ENCODE peak calls at places on chromosomes 1 and 21, in five cellular contexts. V is uterus, X is choroid plexus epithelial cell, T is BE2C, I is fibroblast of lung. U is an unnamed sample.

GRCh38 chr1:113515498-113515897 is 125.2 kb downstream of the MAGI3 start:
- DNase-seq in T (no peak), X (peak; percentile 31), I (peak; percentile 65), V (no peak), U (no peak)

GRCh38 chr1:221573727-221574126 is 168.2 kb downstream of the DUSP10 start:
- DNase-seq in I (no peak), X (peak; percentile 18), V (no peak), T (no peak), U (no peak)

GRCh38 chr1:175118375-175118774 is 50.7 kb downstream of the TNN start:
- DNase-seq in T (no peak), V (no peak), X (no peak), I (no peak), U (no peak)

GRCh38 chr1:94050263-94050662 is 70.7 kb downstream of the ABCA4 start:
- DNase-seq in T (no peak), X (no peak), I (peak; percentile 72), V (no peak), U (no peak)

GRCh38 chr21:26842300-26842699 is 2.9 kb downstream of the ADAMTS1 start:
- DNase-seq in V (no peak), T (peak; percentile 27), X (peak; percentile 40), I (peak; percentile 30), U (no peak)

GRCh38 chr21:44384968-44385367 is 31.5 kb downstream of the TRPM2 start:
- DNase-seq in I (no peak), V (no peak), T (no peak), X (no peak), U (no peak)

GRCh38 chr1:155466996-155467395 is 95.6 kb downstream of the ASH1L start:
- DNase-seq in I (peak; percentile 92), X (peak; percentile 91), V (no peak), T (no peak), U (no peak)

GRCh38 chr1:18794561-18794960 is 64.9 kb downstream of the TAS1R2 start:
- DNase-seq in I (no peak), X (no peak), T (peak; percentile 13), V (no peak), U (no peak)

GRCh38 chr1:201647094-201647493 is 108.2 kb downstream of the NAV1 start:
- DNase-seq in V (no peak), X (no peak), T (no peak), I (no peak), U (no peak)

GRCh38 chr21:28822882-28823335 is 169.8 kb downstream of the LTN1 start:
- DNase-seq in V (peak; percentile 22), I (peak; percentile 28), X (peak; percentile 20), T (peak; percentile 24), U (peak; percentile 56)

GRCh38 chr1:44544960-44545359 is 129.3 kb downstream of the TMEM53 start:
- DNase-seq in V (no peak), X (no peak), I (no peak), T (no peak), U (no peak)

GRCh38 chr1:7252411-7253117 is 467.3 kb downstream of the CAMTA1 start:
- DNase-seq in T (no peak), V (no peak), I (peak; percentile 24), X (peak; percentile 14), U (peak; percentile 5)

GRCh38 chr21:34983680-34984086 is 65.4 kb downstream of the RUNX1 start:
- DNase-seq in T (no peak), X (peak; percentile 42), V (no peak), I (peak; percentile 86), U (no peak)

GRCh38 chr1:203273869-203274602 is 31.3 kb upstream of the BTG2 start:
- DNase-seq in V (peak; percentile 48), T (no peak), X (no peak), I (no peak), U (peak; percentile 91)

GRCh38 chr21:41686664-41687063 is 80.2 kb downstream of the RIPK4 start:
- DNase-seq in I (no peak), T (no peak), X (no peak), V (no peak), U (no peak)

GRCh38 chr1:166485620-166486019 is 318.8 kb upstream of the FAM78B start:
- DNase-seq in X (no peak), I (peak; percentile 18), T (no peak), V (no peak), U (no peak)

GRCh38 chr1:154749078-154749760 is 120.9 kb downstream of the KCNN3 start:
- DNase-seq in T (peak; percentile 50), X (peak; percentile 54), V (no peak), I (peak; percentile 49), U (no peak)

GRCh38 chr1:24189528-24189927 is 2.4 kb upstream of the IFNLR1 start:
- DNase-seq in V (no peak), I (no peak), T (no peak), X (no peak), U (no peak)

GRCh38 chr1:116418091-116418830 is 45.2 kb downstream of the ATP1A1 start:
- DNase-seq in X (peak; percentile 82), V (peak; percentile 84), I (peak; percentile 85), T (peak; percentile 85), U (peak; percentile 96)

GRCh38 chr1:168287237-168287664 is 6.6 kb downstream of the TBX19 start:
- DNase-seq in V (no peak), I (peak; percentile 79), T (no peak), X (peak; percentile 77), U (no peak)

GRCh38 chr1:177569476-177569875 is 398.7 kb downstream of the BRINP2 start:
- DNase-seq in I (peak; percentile 76), V (no peak), T (no peak), X (peak; percentile 23), U (no peak)

GRCh38 chr1:245798367-245798747 is 643.6 kb downstream of the KIF26B start:
- DNase-seq in V (no peak), X (no peak), T (no peak), I (no peak), U (no peak)

GRCh38 chr1:96886474-96886873 is 164.9 kb downstream of the PTBP2 start:
- DNase-seq in I (no peak), X (no peak), V (no peak), T (no peak), U (no peak)

GRCh38 chr1:62259551-62259950 is 59.7 kb downstream of the KANK4 start:
- DNase-seq in T (no peak), I (no peak), V (no peak), X (no peak), U (no peak)

GRCh38 chr1:38004284-38005101 is 821 bp downstream of the FHL3 start:
- DNase-seq in T (no peak), X (peak; percentile 28), V (no peak), I (no peak), U (no peak)

GRCh38 chr1:12708956-12709555 is 6.9 kb upstream of the AADACL3 start:
- DNase-seq in I (no peak), V (no peak), T (no peak), X (no peak), U (no peak)

GRCh38 chr1:156033011-156033410 is 12.3 kb upstream of the SSR2 start:
- DNase-seq in V (no peak), T (no peak), I (peak; percentile 24), X (peak; percentile 88), U (no peak)

GRCh38 chr1:230011333-230012092 is 55.5 kb upstream of the GALNT2 start:
- DNase-seq in X (no peak), I (peak; percentile 1), V (no peak), T (no peak), U (no peak)

GRCh38 chr21:16534408-16535099 is 804.8 kb downstream of the USP25 start:
- DNase-seq in I (peak; percentile 89), X (peak; percentile 82), V (peak; percentile 80), T (peak; percentile 91), U (peak; percentile 94)

DNA sequence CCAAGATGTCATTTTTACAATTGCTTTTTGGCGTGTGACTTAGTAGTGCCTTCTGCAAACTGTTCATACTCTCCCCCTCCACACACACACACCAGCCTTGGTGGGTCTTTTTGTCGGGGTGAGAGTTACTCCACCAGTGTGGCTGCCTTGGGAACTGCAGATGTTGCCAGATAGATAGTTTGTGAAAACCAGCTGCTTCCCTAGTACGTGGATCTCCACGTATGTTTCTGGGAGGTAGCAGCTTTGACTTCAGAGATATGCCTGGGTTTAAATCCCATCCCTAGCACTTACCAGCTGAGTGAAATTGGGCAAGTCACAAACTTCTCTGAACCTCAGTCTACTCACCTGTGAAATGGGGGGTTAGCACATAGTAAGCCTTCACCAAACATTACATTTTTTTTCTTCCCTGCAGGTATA is 78.0 kb downstream of the MAN1C1 start:
- DNase-seq in X (peak; percentile 71), T (no peak), I (no peak), V (no peak), U (no peak)
- TF ChIP-seq CTCF in X (peak; percentile 51), T (no peak), I (peak; percentile 26), V (peak; percentile 42), U (no peak)

DNA sequence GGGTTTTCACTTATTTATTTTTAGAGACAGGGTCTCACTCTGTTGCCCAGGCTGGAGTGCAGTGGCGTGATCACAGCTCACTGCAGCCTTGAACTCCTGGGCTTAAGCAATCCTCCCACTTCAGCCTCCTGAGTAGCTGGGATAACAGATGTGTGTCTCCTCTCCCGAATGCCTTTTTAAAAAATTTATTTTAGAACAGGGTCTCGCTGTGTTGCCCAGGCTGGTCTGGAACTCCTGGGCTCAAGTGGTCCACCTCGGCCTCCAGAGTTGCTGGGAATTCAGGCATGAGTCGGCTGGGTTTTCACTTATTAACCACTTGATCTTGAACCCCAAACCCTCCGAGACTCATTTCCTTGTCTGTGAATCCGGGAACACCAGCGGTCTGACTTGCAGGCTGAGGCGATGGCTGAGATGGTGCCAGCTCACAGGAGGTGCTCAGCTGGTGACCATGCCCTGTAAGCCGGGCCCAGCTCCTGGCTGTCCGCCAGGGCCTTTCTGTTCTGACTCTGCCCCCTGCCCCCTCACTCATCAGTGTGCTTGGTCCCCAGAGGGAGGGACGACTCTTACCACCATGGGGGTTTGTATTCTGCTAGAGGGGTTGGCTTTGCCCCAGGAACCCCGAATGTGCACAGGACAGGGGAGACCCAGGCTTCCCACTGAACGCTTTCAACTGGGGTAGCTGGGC is 22.6 kb downstream of the MMEL1 start:
- DNase-seq in X (no peak), V (no peak), I (no peak), T (no peak), U (no peak)
- H3K4me3 ChIP-seq in X (no peak overlapping the region), V (no peak overlapping the region), I (no peak overlapping the region), T (no peak overlapping the region), U (no peak overlapping the region)

DNA sequence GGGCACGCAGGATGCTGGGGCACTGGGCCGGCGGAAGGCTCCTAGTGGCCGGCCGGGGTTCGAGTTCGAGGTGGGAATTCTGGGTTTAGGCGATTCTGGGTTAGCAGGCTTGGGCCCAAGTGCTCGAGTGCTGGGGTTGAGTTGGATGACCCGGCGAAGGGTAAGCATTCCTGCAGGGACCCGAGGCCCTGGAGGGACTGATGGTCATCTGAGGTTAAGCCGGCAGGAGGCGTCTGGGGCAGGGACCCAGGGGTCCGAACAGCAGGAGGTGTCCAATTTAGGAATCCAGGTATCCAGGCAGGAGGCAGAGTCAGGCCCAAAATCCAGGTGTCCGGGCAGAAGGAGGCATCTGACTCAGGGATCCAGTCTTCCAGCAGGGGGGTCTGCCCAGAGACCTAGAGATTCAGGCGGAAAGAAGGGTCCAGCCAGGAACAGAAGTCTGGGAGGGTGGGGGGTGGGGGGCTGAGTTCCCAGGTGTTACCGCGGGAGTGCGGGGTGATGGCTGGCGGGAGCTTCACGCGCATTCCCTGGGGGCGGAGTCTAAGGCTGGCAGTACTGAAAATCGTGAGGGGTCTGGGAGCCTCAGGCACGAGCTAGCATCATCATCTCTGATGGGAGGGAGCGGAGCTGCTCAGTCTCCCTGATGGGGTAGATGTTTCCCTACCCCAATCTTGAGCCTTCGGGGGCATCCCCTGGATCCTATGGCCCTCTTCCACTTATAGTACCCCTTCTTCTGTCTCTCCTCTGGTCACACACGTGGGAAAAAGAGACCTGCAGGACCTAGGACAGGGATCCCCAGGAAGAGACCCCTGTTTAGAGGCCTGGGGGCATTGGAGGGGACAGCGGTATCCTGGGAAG is 585 bp downstream of the GPR3 start:
- DNase-seq in I (no peak), V (no peak), X (no peak), T (no peak), U (no peak)
- TF ChIP-seq CTCF in I (peak; percentile 41), V (no peak), X (peak; percentile 19), T (peak; percentile 28), U (no peak)

GRCh38 chr1:10451286-10451685 is 1.5 kb downstream of the CORT start:
- DNase-seq in I (peak; percentile 33), X (peak; percentile 41), V (no peak), T (no peak), U (no peak)
- H3K4me3 ChIP-seq in I (no peak overlapping the region), X (peak overlapping the region; percentile 40), V (no peak overlapping the region), T (no peak overlapping the region), U (no peak overlapping the region)